ENCODE peak calls at places on chromosomes 3 and 15, in seven cellular contexts. B is body of pancreas, K is iPS DF 6.9, E is transverse colon, G is adrenal gland, Q is tibial nerve, T is heart left ventricle. Y is an unnamed sample.
A peak's percentile ranks its signal among the peaks of the same experiment; 100 is the strongest.

GRCh38 chr15:81387629-81388430 is 13.8 kb upstream of the TMC3 start:
- DNase-seq in G (no peak), K (no peak), Q (no peak), B (no peak), T (no peak), E (no peak), Y (no peak)

GRCh38 chr3:128068156-128068620 is 16.0 kb downstream of the SEC61A1 start:
- DNase-seq in Q (no peak), E (no peak), G (no peak), T (no peak), B (no peak), K (no peak), Y (no peak)

GRCh38 chr15:62821384-62822131 is 221.0 kb upstream of the TPM1 start:
- DNase-seq in Q (no peak), K (no peak), T (no peak), E (peak; percentile 46), G (no peak), B (peak; percentile 48), Y (no peak)

GRCh38 chr3:37740471-37740870 is 121.2 kb upstream of the CTDSPL start:
- DNase-seq in E (no peak), T (no peak), B (no peak), G (no peak), K (no peak), Q (no peak), Y (no peak)

GRCh38 chr3:70090322-70090913 is 90.9 kb downstream of the SAMMSON start:
- DNase-seq in B (no peak), K (no peak), G (no peak), T (no peak), Q (no peak), E (no peak), Y (no peak)

GRCh38 chr3:162337630-162338029 is 841.0 kb downstream of the OTOL1 start:
- DNase-seq in G (no peak), E (no peak), B (no peak), K (no peak), Q (no peak), T (no peak), Y (no peak)

GRCh38 chr3:124793054-124793740 is 62.9 kb downstream of the UMPS start:
- DNase-seq in T (peak; percentile 13), K (no peak), Q (no peak), G (peak; percentile 77), E (no peak), B (no peak), Y (no peak)

GRCh38 chr3:17412950-17413530 is 329.4 kb downstream of the TBC1D5 start:
- DNase-seq in E (no peak), T (no peak), K (peak; percentile 39), G (no peak), Q (no peak), B (peak; percentile 22), Y (no peak)

GRCh38 chr3:172616061-172616461 is 92.8 kb upstream of the TNFSF10 start:
- DNase-seq in G (no peak), E (no peak), K (no peak), Q (no peak), T (no peak), B (no peak), Y (no peak)

GRCh38 chr15:60835974-60836373 is 357.0 kb upstream of the ICE2 start:
- DNase-seq in K (no peak), Q (no peak), E (no peak), B (no peak), T (no peak), G (no peak), Y (no peak)

GRCh38 chr15:75167588-75168076 is 34.0 kb upstream of the C15orf39 start:
- DNase-seq in T (peak; percentile 47), Q (no peak), G (peak; percentile 54), K (no peak), E (no peak), B (no peak), Y (no peak)

GRCh38 chr3:143881102-143881501 is 32.8 kb upstream of the SLC9A9 start:
- DNase-seq in T (no peak), E (no peak), K (no peak), B (no peak), Q (no peak), G (no peak), Y (no peak)

GRCh38 chr3:151845506-151845905 is 27.9 kb upstream of the SUCNR1 start:
- DNase-seq in G (no peak), K (no peak), Q (no peak), B (no peak), T (no peak), E (no peak), Y (no peak)

GRCh38 chr15:85120351-85121113 is 138.9 kb downstream of the PDE8A start:
- DNase-seq in T (no peak), Q (no peak), B (no peak), K (no peak), G (peak; percentile 46), E (no peak), Y (no peak)

GRCh38 chr3:155026999-155027591 is 53.0 kb upstream of the MME start:
- DNase-seq in K (no peak), B (no peak), E (peak; percentile 10), Q (no peak), T (no peak), G (no peak), Y (no peak)

GRCh38 chr3:184110316-184110725 is 13.5 kb downstream of the HTR3E start:
- DNase-seq in E (no peak), K (no peak), T (no peak), B (no peak), Q (no peak), G (peak; percentile 53), Y (no peak)

GRCh38 chr3:197268319-197268718 is 30.1 kb downstream of the DLG1 start:
- DNase-seq in Q (no peak), K (no peak), G (peak; percentile 62), E (no peak), B (no peak), T (no peak), Y (no peak)

GRCh38 chr15:100889359-100890058 is 9.9 kb downstream of the ALDH1A3 start:
- DNase-seq in T (peak; percentile 62), K (no peak), E (peak; percentile 37), B (peak; percentile 62), G (no peak), Q (peak; percentile 39), Y (peak; percentile 57)

GRCh38 chr3:19420159-19420558 is 271.8 kb downstream of the KCNH8 start:
- DNase-seq in B (no peak), T (no peak), G (no peak), E (no peak), K (no peak), Q (no peak), Y (no peak)

GRCh38 chr3:45092132-45093031 is 53.8 kb downstream of the CDCP1 start:
- DNase-seq in B (no peak), Q (no peak), G (no peak), T (no peak), K (no peak), E (peak; percentile 71), Y (no peak)

GRCh38 chr3:189824629-189825312 is 193.6 kb downstream of the TP63 start:
- DNase-seq in Q (no peak), G (no peak), B (no peak), E (no peak), K (no peak), T (peak; percentile 31), Y (no peak)

GRCh38 chr3:10286596-10287295 is 6.0 kb downstream of the GHRL start:
- DNase-seq in G (peak; percentile 73), T (no peak), K (peak; percentile 84), Q (no peak), E (no peak), B (peak; percentile 44), Y (no peak)

GRCh38 chr3:126081618-126082333 is 2.1 kb downstream of the SLC41A3 start:
- DNase-seq in G (peak; percentile 90), K (no peak), E (no peak), T (peak; percentile 68), B (peak; percentile 55), Q (no peak), Y (no peak)

GRCh38 chr15:79919749-79920511 is 23.1 kb upstream of the MTHFS start:
- DNase-seq in G (no peak), E (no peak), B (no peak), K (no peak), Q (no peak), T (no peak), Y (no peak)

GRCh38 chr15:79924379-79924778 is 27.6 kb upstream of the MTHFS start:
- DNase-seq in Q (no peak), B (no peak), T (no peak), G (no peak), K (no peak), E (no peak), Y (no peak)

GRCh38 chr15:79923515-79924169 is 26.8 kb upstream of the MTHFS start:
- DNase-seq in B (peak; percentile 97), K (peak; percentile 98), T (peak; percentile 96), Q (peak; percentile 72), E (peak; percentile 98), G (peak; percentile 96), Y (peak; percentile 93)

GRCh38 chr15:79923068-79923514 is 26.3 kb upstream of the MTHFS start:
- DNase-seq in K (no peak), T (peak; percentile 69), G (peak; percentile 69), E (peak; percentile 81), Q (no peak), B (peak; percentile 67), Y (peak; percentile 62)

GRCh38 chr15:79922512-79923067 is 25.8 kb upstream of the MTHFS start:
- DNase-seq in T (no peak), B (no peak), Q (no peak), G (no peak), E (no peak), K (no peak), Y (no peak)
- H3K9me3 ChIP-seq in T (peaks cover 7% of the 10 kb centered on the region), B (no peaks in the 10 kb centered on the region), Q (peaks cover 46% of the 10 kb centered on the region), G (no peaks in the 10 kb centered on the region), E (peaks cover 35% of the 10 kb centered on the region), K (peaks cover 3% of the 10 kb centered on the region), Y (peaks cover 47% of the 10 kb centered on the region)

GRCh38 chr15:87902772-87903388 is 353.7 kb downstream of the NTRK3 start:
- DNase-seq in B (no peak), Q (no peak), T (no peak), G (peak; percentile 21), E (no peak), K (no peak), Y (no peak)
- H3K9me3 ChIP-seq in B (no peaks in the 10 kb centered on the region), Q (no peaks in the 10 kb centered on the region), T (no peaks in the 10 kb centered on the region), G (no peaks in the 10 kb centered on the region), E (no peaks in the 10 kb centered on the region), K (no peaks in the 10 kb centered on the region), Y (no peaks in the 10 kb centered on the region)

DNA sequence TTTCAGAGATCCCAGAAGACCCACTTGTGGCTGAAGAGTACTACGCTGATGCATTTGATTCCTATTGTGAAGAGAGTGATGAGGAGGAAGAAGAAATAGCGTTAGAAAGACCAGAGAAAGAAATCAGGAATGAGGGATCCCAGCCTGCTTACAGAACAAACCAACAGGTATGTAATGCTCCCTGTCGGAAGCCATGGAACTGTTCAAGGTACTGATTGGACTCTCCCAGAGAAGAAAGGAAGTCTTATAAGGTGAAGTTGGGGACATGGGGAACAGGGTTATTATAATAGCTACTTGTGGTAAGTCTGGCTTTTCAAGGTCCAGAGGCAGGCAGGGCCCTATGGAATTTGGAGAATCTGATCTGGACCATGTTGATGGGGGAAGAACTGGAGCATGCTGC is 153.1 kb upstream of the NUDT16 start:
- DNase-seq in E (no peak), T (no peak), B (no peak), Q (no peak), G (no peak), K (no peak), Y (no peak)
- H3K9me3 ChIP-seq in E (no peaks in the 10 kb centered on the region), T (no peaks in the 10 kb centered on the region), B (no peaks in the 10 kb centered on the region), Q (no peaks in the 10 kb centered on the region), G (no peaks in the 10 kb centered on the region), K (no peaks in the 10 kb centered on the region), Y (no peaks in the 10 kb centered on the region)

DNA sequence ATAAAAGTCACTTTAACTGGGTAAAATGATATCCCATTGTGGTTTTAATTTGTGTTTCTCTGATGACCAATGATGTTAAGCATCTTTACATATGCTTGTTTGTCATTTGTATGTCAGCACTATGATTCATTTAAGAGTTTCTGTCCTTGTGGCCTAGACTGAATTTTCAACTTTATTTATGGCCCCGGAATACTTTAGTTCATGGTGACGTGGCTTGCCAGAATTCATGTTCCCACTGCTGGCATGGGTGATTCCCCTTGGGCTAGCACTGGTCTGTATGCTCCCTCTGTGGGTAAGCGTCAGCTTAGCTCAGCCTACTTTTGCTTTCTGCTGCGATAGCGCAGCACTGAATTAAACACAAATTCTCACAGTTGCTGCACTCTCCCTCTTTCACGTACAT is 436.3 kb upstream of the SGO1 start:
- DNase-seq in K (no peak), T (no peak), B (no peak), Q (no peak), E (no peak), G (no peak), Y (no peak)
- H3K9me3 ChIP-seq in K (no peaks in the 10 kb centered on the region), T (no peaks in the 10 kb centered on the region), B (no peaks in the 10 kb centered on the region), Q (peaks cover 28% of the 10 kb centered on the region), E (peaks cover 7% of the 10 kb centered on the region), G (no peaks in the 10 kb centered on the region), Y (peaks cover 26% of the 10 kb centered on the region)